ENCODE peak calls at places on chromosomes 3 and 15, in six cellular contexts. G, P, B, X, F and C are unnamed samples.

GRCh38 chr3:113212155-113212844 is 943 bp downstream of the BOC start:
- DNase-seq in X (no peak), F (no peak), G (no peak), B (no peak), P (peak), C (peak)

GRCh38 chr3:124935264-124935663 is 713 bp upstream of the MUC13 start:
- DNase-seq in F (no peak), X (no peak), P (no peak), G (no peak), B (no peak), C (no peak)

GRCh38 chr15:50241684-50242450 is 23.7 kb downstream of the HDC start:
- DNase-seq in G (peak), P (no peak), X (no peak), B (peak), F (no peak), C (no peak)

GRCh38 chr3:102483556-102483955 is 48.7 kb downstream of the ZPLD1 start:
- DNase-seq in X (no peak), B (no peak), P (no peak), F (no peak), G (no peak), C (no peak)

GRCh38 chr3:146468234-146468931 is 978 bp downstream of the PLSCR2 start:
- DNase-seq in G (no peak), X (no peak), P (no peak), F (no peak), B (peak), C (no peak)

GRCh38 chr15:90818251-90819210 is 49.9 kb upstream of the FURIN start:
- DNase-seq in G (peak), P (peak), X (no peak), F (no peak), B (no peak), C (peak)

GRCh38 chr3:5423076-5423475 is 235.6 kb downstream of the EDEM1 start:
- DNase-seq in F (no peak), B (no peak), G (no peak), X (no peak), P (no peak), C (no peak)

GRCh38 chr3:23944861-23945652 is at the start of gene NR1D2:
- DNase-seq in G (no peak), F (peak), X (peak), P (peak), B (peak), C (peak)

GRCh38 chr3:134916276-134916961 is 121.4 kb downstream of the EPHB1 start:
- DNase-seq in G (no peak), X (no peak), F (no peak), P (no peak), B (no peak), C (no peak)

GRCh38 chr15:39317225-39317624 is 263.7 kb upstream of the THBS1 start:
- DNase-seq in F (no peak), B (no peak), X (no peak), P (no peak), G (no peak), C (no peak)

GRCh38 chr15:46735115-46735514 is 982.2 kb upstream of the SEMA6D start:
- DNase-seq in B (no peak), F (no peak), G (no peak), P (no peak), X (no peak), C (no peak)

GRCh38 chr3:153221748-153222162 is 59.7 kb downstream of the RAP2B start:
- DNase-seq in F (peak), P (no peak), X (peak), B (no peak), G (peak), C (peak)

GRCh38 chr3:156605686-156606605 is 51.0 kb upstream of the SSR3 start:
- DNase-seq in F (peak), P (peak), G (peak), B (peak), X (no peak), C (peak)

GRCh38 chr15:70099966-70100494 is 2.3 kb upstream of the TLE3 start:
- DNase-seq in P (peak), X (no peak), G (no peak), B (no peak), F (no peak), C (peak)